ENCODE peak calls at places on chromosomes 1 and 21, in five cellular contexts. K is H1, Q is K562, W is HepG2, G is GM12878. U is an unnamed sample.

GRCh38 chr21:43278359-43278758 is 109.6 kb downstream of the CRYAA start:
- DNase-seq in K (no peak), W (no peak), G (no peak), Q (no peak), U (no peak)

GRCh38 chr1:3996846-3997705 is 97.0 kb upstream of the C1orf174 start:
- DNase-seq in K (no peak), W (no peak), G (no peak), Q (no peak), U (no peak)

GRCh38 chr1:180486092-180486491 is 16.3 kb downstream of the ACBD6 start:
- DNase-seq in W (no peak), K (no peak), Q (no peak), G (no peak), U (peak; percentile 31)

GRCh38 chr1:24416666-24417391 is 1.2 kb downstream of the NIPAL3 start:
- DNase-seq in K (no peak), G (peak; percentile 34), Q (peak; percentile 92), W (peak; percentile 48), U (peak; percentile 35)

GRCh38 chr1:235953801-235954200 is 87.1 kb upstream of the LYST start:
- DNase-seq in G (no peak), Q (no peak), K (no peak), W (no peak), U (no peak)

GRCh38 chr1:215677112-215677511 is 110.0 kb downstream of the KCTD3 start:
- DNase-seq in K (no peak), Q (no peak), G (no peak), W (no peak), U (peak; percentile 12)

GRCh38 chr1:207309775-207310273 is 11.7 kb upstream of the CD55 start:
- DNase-seq in G (no peak), W (peak; percentile 39), Q (peak; percentile 76), K (no peak), U (peak; percentile 35)

GRCh38 chr1:164804366-164804765 is 245.4 kb downstream of the PBX1 start:
- DNase-seq in G (no peak), W (no peak), K (no peak), Q (no peak), U (no peak)

GRCh38 chr21:43994085-43994484 is 18.0 kb upstream of the TRAPPC10 start:
- DNase-seq in K (no peak), G (no peak), W (no peak), Q (no peak), U (no peak)

GRCh38 chr21:35349378-35350080 is 300.4 kb upstream of the RUNX1 start:
- DNase-seq in Q (no peak), G (no peak), W (no peak), K (no peak), U (no peak)

GRCh38 chr1:45545019-45545493 is 5.6 kb upstream of the AKR1A1 start:
- DNase-seq in W (no peak), K (no peak), Q (no peak), G (peak; percentile 82), U (no peak)

GRCh38 chr1:86551305-86551704 is 4.4 kb downstream of the CLCA4 start:
- DNase-seq in G (no peak), Q (no peak), K (no peak), W (no peak), U (no peak)

GRCh38 chr1:204080163-204080903 is 7.4 kb downstream of the SOX13 start:
- DNase-seq in K (peak; percentile 97), G (no peak), W (peak; percentile 76), Q (peak; percentile 60), U (peak; percentile 99)

GRCh38 chr21:40056031-40056430 is 188.8 kb downstream of the PCP4 start:
- DNase-seq in K (no peak), Q (no peak), G (no peak), W (no peak), U (no peak)

GRCh38 chr21:36692844-36693143 is 6.1 kb upstream of the SIM2 start:
- DNase-seq in G (no peak), W (no peak), Q (no peak), K (no peak), U (no peak)

GRCh38 chr1:95041491-95042165 is 31.1 kb downstream of the ALG14 start:
- DNase-seq in W (peak; percentile 74), K (no peak), G (no peak), Q (peak; percentile 62), U (no peak)

GRCh38 chr1:158087320-158087927 is 93.3 kb upstream of the CD1D start:
- DNase-seq in K (peak; percentile 84), W (peak; percentile 80), G (no peak), Q (peak; percentile 81), U (peak; percentile 95)

GRCh38 chr21:32611471-32611997 is 643 bp downstream of the CFAP298 start:
- DNase-seq in W (no peak), K (no peak), G (no peak), Q (peak; percentile 68), U (peak; percentile 60)

GRCh38 chr1:235635938-235636663 is 13.5 kb downstream of the GNG4 start:
- DNase-seq in K (no peak), Q (no peak), W (no peak), G (no peak), U (no peak)

GRCh38 chr1:11790880-11791715 is 14.7 kb downstream of the MTHFR start:
- DNase-seq in W (no peak), K (no peak), Q (peak; percentile 83), G (no peak), U (no peak)

GRCh38 chr1:23966973-23967493 is 7.4 kb downstream of the PNRC2 start:
- DNase-seq in G (no peak), K (no peak), W (no peak), Q (no peak), U (no peak)

GRCh38 chr1:247407180-247407616 is 8.8 kb upstream of the NLRP3 start:
- DNase-seq in Q (no peak), K (no peak), W (no peak), G (peak; percentile 85), U (no peak)

GRCh38 chr1:168243200-168243599 is 17.4 kb downstream of the SFT2D2 start:
- DNase-seq in K (no peak), W (no peak), Q (no peak), G (no peak), U (no peak)

GRCh38 chr1:160779662-160780397 is 16.1 kb upstream of the LY9 start:
- DNase-seq in G (no peak), W (peak; percentile 58), K (peak; percentile 85), Q (peak; percentile 74), U (peak; percentile 86)

GRCh38 chr1:180916771-180917170 is 4.1 kb downstream of the KIAA1614 start:
- DNase-seq in Q (no peak), K (no peak), G (no peak), W (no peak), U (no peak)

GRCh38 chr1:200039849-200040479 is 12.5 kb downstream of the NR5A2 start:
- DNase-seq in W (no peak), G (no peak), K (peak; percentile 52), Q (no peak), U (peak; percentile 17)

GRCh38 chr1:89279011-89279466 is 6.4 kb upstream of the GBP5 start:
- DNase-seq in G (no peak), Q (no peak), K (no peak), W (no peak), U (no peak)

GRCh38 chr21:37159053-37159776 is 86.2 kb downstream of the TTC3 start:
- DNase-seq in K (no peak), Q (no peak), W (no peak), G (peak; percentile 42), U (no peak)

GRCh38 chr1:105736349-105736748 is 1320.1 kb upstream of the PRMT6 start:
- DNase-seq in G (no peak), Q (no peak), W (no peak), K (no peak), U (no peak)

DNA sequence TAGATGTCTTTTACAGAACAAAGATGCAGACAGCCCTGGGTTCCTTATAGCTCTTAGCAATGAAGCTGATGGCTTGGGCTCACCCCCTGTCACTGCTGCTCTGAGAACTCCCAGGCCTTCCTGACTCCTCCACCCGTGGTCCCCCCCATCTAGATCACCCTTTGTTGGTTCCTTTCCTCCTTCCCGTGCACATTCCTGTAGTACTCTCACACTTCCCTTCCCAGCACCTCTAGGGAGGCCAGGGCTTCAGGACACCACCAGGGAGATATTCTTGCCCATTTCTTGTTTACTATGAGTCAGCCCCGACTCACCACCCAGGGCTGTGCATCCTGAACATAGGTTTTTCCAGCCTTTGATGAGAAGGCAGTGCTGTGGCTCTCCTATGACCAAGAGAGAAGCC is 14.4 kb upstream of the NOS1AP start:
- DNase-seq in Q (no peak), K (no peak), G (no peak), W (peak; percentile 64), U (no peak)
- TF ChIP-seq CREB1 in Q (no peak), K (no peak), G (no peak), W (no peak), U (no peak)

GRCh38 chr1:8317647-8318360 is at the start of gene SLC45A1:
- DNase-seq in G (no peak), K (peak; percentile 85), W (no peak), Q (peak; percentile 72), U (peak; percentile 86)
- TF ChIP-seq POLR2AphosphoS5 in G (no peak), K (no peak), W (no peak), Q (no peak), U (peak; percentile 41)

GRCh38 chr1:66403031-66403731 is 130.8 kb upstream of the SGIP1 start:
- DNase-seq in Q (no peak), K (no peak), G (no peak), W (no peak), U (peak; percentile 22)
- TF ChIP-seq CTCF in Q (no peak), K (no peak), G (peak; percentile 29), W (no peak), U (peak; percentile 5)

GRCh38 chr1:205298191-205298994 is 23.2 kb downstream of the NUAK2 start:
- DNase-seq in G (no peak), W (peak; percentile 84), Q (no peak), K (peak; percentile 59), U (peak; percentile 81)
- TF ChIP-seq CREB1 in G (no peak), W (peak; percentile 34), Q (no peak), K (peak; percentile 78), U (peak; percentile 12)

GRCh38 chr1:202146279-202146678 is 1.7 kb upstream of the ARL8A start:
- DNase-seq in K (no peak), Q (no peak), W (no peak), G (no peak), U (no peak)

GRCh38 chr1:202143011-202143767 is 1.3 kb downstream of the ARL8A start:
- DNase-seq in W (peak; percentile 75), K (no peak), Q (peak; percentile 58), G (no peak), U (no peak)

GRCh38 chr1:202143768-202144509 is 598 bp downstream of the ARL8A start:
- DNase-seq in W (no peak), K (peak; percentile 76), Q (peak; percentile 47), G (no peak), U (peak; percentile 73)

GRCh38 chr1:202145325-202146140 is 996 bp upstream of the ARL8A start:
- DNase-seq in W (no peak), G (no peak), Q (peak; percentile 39), K (no peak), U (no peak)

DNA sequence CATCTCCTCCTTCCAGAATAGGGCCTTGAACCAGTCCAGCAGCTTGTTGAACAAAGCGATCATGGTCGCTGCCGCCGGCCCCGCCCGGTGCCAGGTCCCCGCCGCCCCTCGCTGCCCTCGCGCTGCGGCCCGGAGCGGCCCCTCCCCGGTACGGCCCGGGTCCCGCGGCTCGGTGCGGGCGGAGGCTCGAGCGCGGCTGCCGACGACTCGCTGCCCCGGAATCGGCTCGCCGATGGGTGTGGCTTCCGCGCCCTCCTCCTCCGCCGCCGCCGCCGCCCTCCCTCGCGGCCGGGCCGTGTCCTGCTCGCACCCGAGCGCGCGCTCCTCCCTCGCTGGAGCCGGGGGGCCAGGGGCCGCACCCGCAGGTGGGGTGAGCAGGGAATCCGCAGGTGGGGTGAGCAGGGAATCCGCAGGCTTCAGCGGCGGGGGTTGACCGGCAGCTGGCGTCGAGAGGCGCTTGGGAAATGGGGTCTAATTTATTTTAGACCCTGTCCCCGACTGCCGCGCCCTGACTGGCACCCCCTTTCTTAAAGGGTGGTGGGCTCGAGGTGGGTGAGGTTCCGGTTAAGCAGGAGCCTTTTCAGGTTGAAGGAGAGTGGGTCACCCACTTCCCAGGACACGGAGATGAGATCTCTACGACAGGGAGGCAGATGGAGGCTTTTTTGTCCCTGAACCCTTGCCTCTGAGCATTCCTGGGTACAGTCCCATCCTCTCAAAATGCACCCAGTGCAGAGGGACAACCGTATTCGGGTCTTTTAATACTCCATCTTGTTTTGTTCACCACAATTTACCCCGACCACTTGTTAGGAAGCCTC is at the start of gene ARL8A:
- DNase-seq in G (no peak), W (no peak), Q (peak; percentile 81), K (peak; percentile 83), U (peak; percentile 75)
- TF ChIP-seq POLR2AphosphoS5 in G (no peak), W (no peak), Q (no peak), K (no peak), U (peak; percentile 83)